ENCODE peak calls at places on chromosomes 2 and 18, in five cellular contexts. K is endodermal cell, I is PC-3, W is HCT116, J is ovary. M is an unnamed sample.
A peak's percentile ranks its signal among the peaks of the same experiment; 100 is the strongest.

GRCh38 chr18:48575658-48576453 is 37.0 kb downstream of the CTIF start:
- DNase-seq in K (no peak), I (no peak), W (no peak), J (no peak), M (no peak)

GRCh38 chr2:182426915-182427233 is at the start of gene PDE1A:
- DNase-seq in K (no peak), I (no peak), W (no peak), J (no peak), M (no peak)

GRCh38 chr2:158359846-158360245 is 96.7 kb downstream of the CCDC148 start:
- DNase-seq in K (peak; percentile 50), I (peak; percentile 92), W (no peak), J (no peak), M (no peak)

GRCh38 chr2:230925879-230926765 is 1.1 kb upstream of the GPR55 start:
- DNase-seq in K (peak; percentile 70), I (no peak), W (no peak), J (no peak), M (no peak)

GRCh38 chr2:238043851-238044250 is 16.9 kb upstream of the SCLY start:
- DNase-seq in K (no peak), I (no peak), W (no peak), J (no peak), M (no peak)

GRCh38 chr2:140498360-140498759 is 1632.5 kb downstream of the LRP1B start:
- DNase-seq in K (no peak), I (no peak), W (no peak), J (no peak), M (no peak)

GRCh38 chr2:46569061-46569560 is 89.7 kb downstream of the TMEM247 start:
- DNase-seq in K (no peak), I (no peak), W (no peak), J (no peak), M (no peak)

GRCh38 chr2:173854840-173855239 is 110.3 kb downstream of the SP3 start:
- DNase-seq in K (no peak), I (peak; percentile 91), W (no peak), J (no peak), M (no peak)

GRCh38 chr2:121330921-121331320 is 45.9 kb upstream of the TFCP2L1 start:
- DNase-seq in K (peak; percentile 22), I (no peak), W (no peak), J (no peak), M (no peak)

GRCh38 chr2:225458431-225459117 is 59.1 kb downstream of the NYAP2 start:
- DNase-seq in K (no peak), I (no peak), W (no peak), J (no peak), M (no peak)

GRCh38 chr2:238370482-238371372 is 50.4 kb downstream of the TRAF3IP1 start:
- DNase-seq in K (peak; percentile 77), I (peak; percentile 71), W (peak; percentile 36), J (peak; percentile 67), M (no peak)

GRCh38 chr2:46001741-46002506 is 295.3 kb upstream of the EPAS1 start:
- DNase-seq in K (no peak), I (no peak), W (no peak), J (peak; percentile 50), M (peak; percentile 87)

GRCh38 chr2:170215019-170215418 is 37.1 kb downstream of the MYO3B start:
- DNase-seq in K (no peak), I (no peak), W (no peak), J (no peak), M (peak; percentile 21)

GRCh38 chr2:205103699-205104098 is 558.4 kb downstream of the PARD3B start:
- DNase-seq in K (no peak), I (no peak), W (no peak), J (no peak), M (no peak)

GRCh38 chr2:182593394-182593707 is 122.7 kb upstream of the DNAJC10 start:
- DNase-seq in K (no peak), I (peak; percentile 54), W (no peak), J (no peak), M (no peak)

GRCh38 chr2:98039085-98039756 is 43.5 kb upstream of the TMEM131 start:
- DNase-seq in K (no peak), I (no peak), W (no peak), J (no peak), M (peak; percentile 66)

GRCh38 chr2:154974041-154974440 is 275.5 kb downstream of the KCNJ3 start:
- DNase-seq in K (no peak), I (no peak), W (no peak), J (no peak), M (no peak)

GRCh38 chr18:48876590-48876989 is 74.2 kb downstream of the SMAD7 start:
- DNase-seq in K (no peak), I (no peak), W (no peak), J (peak; percentile 19), M (no peak)

GRCh38 chr2:64854773-64855237 is 134.4 kb upstream of the SLC1A4 start:
- DNase-seq in K (no peak), I (no peak), W (no peak), J (no peak), M (no peak)

GRCh38 chr2:179793238-179793637 is 68.2 kb downstream of the ZNF385B start:
- DNase-seq in K (no peak), I (no peak), W (no peak), J (no peak), M (no peak)

GRCh38 chr2:55111570-55112228 is 61.4 kb upstream of the RTN4 start:
- DNase-seq in K (peak; percentile 80), I (peak; percentile 89), W (peak; percentile 74), J (peak; percentile 62), M (no peak)

GRCh38 chr2:86352137-86352931 is 14.9 kb upstream of the REEP1 start:
- DNase-seq in K (no peak), I (no peak), W (no peak), J (no peak), M (no peak)

GRCh38 chr18:74453011-74453571 is 4.0 kb downstream of the DIPK1C start:
- DNase-seq in K (no peak), I (no peak), W (no peak), J (no peak), M (no peak)

GRCh38 chr2:238458641-238459040 is 31.9 kb downstream of the ASB1 start:
- DNase-seq in K (no peak), I (no peak), W (no peak), J (no peak), M (no peak)

GRCh38 chr2:46780801-46781445 is 134.7 kb downstream of the MCFD2 start:
- DNase-seq in K (peak; percentile 93), I (no peak), W (no peak), J (no peak), M (no peak)

GRCh38 chr18:44955825-44956224 is 275.1 kb downstream of the SETBP1 start:
- DNase-seq in K (no peak), I (no peak), W (no peak), J (no peak), M (no peak)

GRCh38 chr18:39685303-39685902 is 2119.8 kb upstream of the CELF4 start:
- DNase-seq in K (peak; percentile 84), I (no peak), W (no peak), J (no peak), M (no peak)

GRCh38 chr2:215970425-215970824 is 42.9 kb downstream of the MREG start:
- DNase-seq in K (no peak), I (peak; percentile 23), W (no peak), J (no peak), M (no peak)

GRCh38 chr2:21489050-21489449 is 365.3 kb downstream of the TDRD15 start:
- DNase-seq in K (no peak), I (no peak), W (no peak), J (no peak), M (no peak)

GRCh38 chr2:620456-621302 is 56.5 kb downstream of the TMEM18 start:
- DNase-seq in K (peak; percentile 25), I (no peak), W (no peak), J (no peak), M (peak; percentile 60)

GRCh38 chr2:6827516-6828298 is 38.0 kb downstream of the CMPK2 start:
- DNase-seq in K (no peak), I (peak; percentile 35), W (no peak), J (no peak), M (no peak)
- H3K4me3 ChIP-seq in K (no peak overlapping the region), I (no peak overlapping the region), W (no peak overlapping the region), J (no peak overlapping the region), M (no peak overlapping the region)

GRCh38 chr18:58268849-58269248 is 224.8 kb downstream of the NEDD4L start:
- DNase-seq in K (peak; percentile 42), I (peak; percentile 96), W (peak; percentile 75), J (no peak), M (no peak)

GRCh38 chr18:58267493-58267892 is 223.5 kb downstream of the NEDD4L start:
- DNase-seq in K (no peak), I (no peak), W (no peak), J (no peak), M (no peak)

GRCh38 chr18:58264846-58265245 is 220.8 kb downstream of the NEDD4L start:
- DNase-seq in K (no peak), I (no peak), W (no peak), J (no peak), M (no peak)

GRCh38 chr18:58263733-58264469 is 219.9 kb downstream of the NEDD4L start:
- DNase-seq in K (no peak), I (peak; percentile 49), W (no peak), J (no peak), M (no peak)

DNA sequence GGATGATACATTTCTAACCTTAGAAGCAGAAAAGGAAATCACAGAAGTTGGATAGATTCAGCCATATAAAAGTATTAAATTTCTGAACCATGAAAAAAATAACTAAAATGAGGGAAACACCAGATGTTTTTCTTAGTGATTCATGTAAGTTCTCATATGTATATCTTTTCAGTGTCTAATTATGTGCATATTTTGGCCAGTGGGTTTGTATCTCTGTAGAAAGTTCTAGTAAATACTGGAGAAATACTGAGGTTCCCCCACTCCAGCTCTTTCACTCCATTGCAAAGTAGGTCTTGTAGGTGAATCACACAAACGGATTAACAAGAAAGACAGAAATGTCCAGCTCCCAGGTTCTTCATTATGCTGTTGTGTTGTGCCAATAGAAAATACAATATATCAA is 222.3 kb downstream of the NEDD4L start:
- DNase-seq in K (no peak), I (no peak), W (no peak), J (no peak), M (no peak)
- H3K4me1 ChIP-seq in K (no peaks in the 10 kb centered on the region), I (peaks cover 77% of the 10 kb centered on the region), W (peaks cover 56% of the 10 kb centered on the region), J (no peaks in the 10 kb centered on the region), M (peaks cover 57% of the 10 kb centered on the region)

DNA sequence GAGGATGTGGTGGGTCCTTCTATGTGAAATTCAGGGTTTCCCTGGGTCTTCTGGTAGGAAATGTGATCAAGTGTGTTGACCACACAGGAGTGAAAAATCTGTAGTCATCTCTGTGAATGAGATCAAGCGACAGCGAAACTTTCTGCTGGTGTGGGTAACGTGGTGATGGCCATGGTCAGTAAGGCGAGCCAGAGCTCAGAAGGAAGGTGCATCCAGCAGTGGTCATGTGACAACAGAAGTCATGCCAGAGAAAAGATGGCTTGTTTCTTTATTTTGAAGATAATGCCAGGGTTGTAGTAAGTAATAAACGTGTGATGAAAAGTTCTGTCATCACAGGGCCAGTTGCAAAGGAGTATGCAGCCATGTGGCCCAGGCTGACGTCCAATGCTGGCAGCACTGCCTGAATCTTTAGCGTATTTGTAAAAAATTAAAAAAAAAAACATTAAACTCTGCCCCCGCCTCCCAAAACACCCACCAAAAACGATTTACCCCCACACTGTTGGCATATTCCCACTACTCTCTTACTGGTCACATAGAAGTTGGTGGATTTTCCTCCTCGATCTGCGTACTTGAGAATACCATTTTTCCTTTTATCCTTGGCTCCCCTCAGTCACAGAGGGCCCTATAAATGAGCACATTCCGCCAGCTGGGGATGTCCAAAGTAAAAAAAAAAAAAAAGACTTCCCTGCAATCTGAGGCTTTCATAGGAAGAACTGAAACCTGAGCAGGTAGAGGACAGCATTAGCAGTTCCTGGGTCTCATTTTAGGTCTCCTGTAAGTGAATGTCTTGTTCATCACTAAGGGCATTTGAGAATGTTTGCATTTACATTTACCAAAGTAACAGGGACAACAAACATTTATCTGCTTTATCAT is 70.6 kb downstream of the SLC4A3 start:
- DNase-seq in K (no peak), I (no peak), W (no peak), J (no peak), M (no peak)
- H3K4me3 ChIP-seq in K (no peak overlapping the region), I (no peak overlapping the region), W (no peak overlapping the region), J (no peak overlapping the region), M (no peak overlapping the region)

GRCh38 chr18:907171-907879 is 2.7 kb downstream of the ADCYAP1 start:
- DNase-seq in K (peak; percentile 78), I (peak; percentile 18), W (no peak), J (no peak), M (peak; percentile 87)
- H3K4me1 ChIP-seq in K (peaks cover 5% of the 10 kb centered on the region), I (peaks cover 4% of the 10 kb centered on the region), W (no peaks in the 10 kb centered on the region), J (peaks cover 8% of the 10 kb centered on the region), M (peaks cover 53% of the 10 kb centered on the region)